ENCODE peak calls at places on chromosomes 12 and 14, in seven cellular contexts. I is adrenal gland, R is astrocyte, Y is psoas muscle, V is neural progenitor cell, C is A549, L is transverse colon. H is an unnamed sample.
A peak's percentile ranks its signal among the peaks of the same experiment; 100 is the strongest.

GRCh38 chr14:60926002-60926401 is 54.9 kb downstream of the TRMT5 start:
- DNase-seq in I (no peak), R (no peak), Y (no peak), V (no peak), C (no peak), L (no peak), H (no peak)

GRCh38 chr14:45990252-45990651 is 661.3 kb downstream of the RPL10L start:
- DNase-seq in I (no peak), R (no peak), Y (no peak), V (no peak), C (no peak), L (no peak), H (no peak)

GRCh38 chr12:121792607-121793500 is 634 bp downstream of the RHOF start:
- DNase-seq in I (peak; percentile 72), R (no peak), Y (peak; percentile 69), V (no peak), C (no peak), L (peak; percentile 61), H (peak; percentile 84)

GRCh38 chr14:99806841-99807240 is 13.6 kb downstream of the EML1 start:
- DNase-seq in I (no peak), R (no peak), Y (no peak), V (no peak), C (no peak), L (no peak), H (no peak)

GRCh38 chr14:75081835-75082234 is 12.4 kb downstream of the ZC2HC1C start:
- DNase-seq in I (no peak), R (no peak), Y (no peak), V (no peak), C (no peak), L (no peak), H (no peak)

GRCh38 chr14:64409509-64409908 is 21.4 kb downstream of the MTHFD1 start:
- DNase-seq in I (no peak), R (no peak), Y (no peak), V (no peak), C (no peak), L (no peak), H (no peak)

GRCh38 chr14:85444685-85445084 is 85.3 kb upstream of the FLRT2 start:
- DNase-seq in I (no peak), R (peak; percentile 75), Y (no peak), V (no peak), C (no peak), L (no peak), H (no peak)

GRCh38 chr12:55797068-55797467 is 20.5 kb downstream of the SARNP start:
- DNase-seq in I (peak; percentile 35), R (peak; percentile 21), Y (no peak), V (peak; percentile 78), C (peak; percentile 62), L (no peak), H (no peak)

GRCh38 chr12:40663781-40664180 is 28.5 kb upstream of the CNTN1 start:
- DNase-seq in I (no peak), R (no peak), Y (no peak), V (no peak), C (no peak), L (no peak), H (no peak)

GRCh38 chr12:55658635-55659391 is 22.1 kb downstream of the OR10P1 start:
- DNase-seq in I (peak; percentile 44), R (no peak), Y (no peak), V (no peak), C (no peak), L (no peak), H (no peak)

GRCh38 chr12:75996907-75997447 is 34.6 kb downstream of the PHLDA1 start:
- DNase-seq in I (no peak), R (peak; percentile 23), Y (no peak), V (no peak), C (no peak), L (no peak), H (no peak)

GRCh38 chr12:93827669-93828068 is 150.5 kb downstream of the CRADD start:
- DNase-seq in I (no peak), R (no peak), Y (no peak), V (no peak), C (no peak), L (no peak), H (no peak)

GRCh38 chr12:95607642-95608041 is 56.4 kb upstream of the USP44 start:
- DNase-seq in I (no peak), R (no peak), Y (no peak), V (no peak), C (no peak), L (no peak), H (no peak)

GRCh38 chr14:99188721-99189120 is 83.3 kb downstream of the BCL11B start:
- DNase-seq in I (no peak), R (no peak), Y (no peak), V (peak; percentile 55), C (no peak), L (no peak), H (no peak)

GRCh38 chr12:65859519-65859918 is 35.2 kb downstream of the HMGA2 start:
- DNase-seq in I (no peak), R (no peak), Y (no peak), V (no peak), C (no peak), L (no peak), H (no peak)

GRCh38 chr14:28656704-28657255 is 109.8 kb upstream of the FOXG1 start:
- DNase-seq in I (no peak), R (peak; percentile 67), Y (no peak), V (no peak), C (no peak), L (no peak), H (no peak)

GRCh38 chr14:60878536-60878935 is 102.3 kb downstream of the TRMT5 start:
- DNase-seq in I (no peak), R (peak; percentile 35), Y (no peak), V (no peak), C (no peak), L (no peak), H (no peak)

GRCh38 chr14:61652526-61653262 is 42.6 kb upstream of the HIF1A start:
- DNase-seq in I (no peak), R (no peak), Y (no peak), V (no peak), C (no peak), L (no peak), H (no peak)

GRCh38 chr14:50892255-50892654 is 20.4 kb downstream of the ABHD12B start:
- DNase-seq in I (no peak), R (no peak), Y (no peak), V (no peak), C (no peak), L (peak; percentile 31), H (no peak)

GRCh38 chr14:69886843-69887242 is 7.6 kb downstream of the SMOC1 start:
- DNase-seq in I (no peak), R (peak; percentile 22), Y (no peak), V (no peak), C (no peak), L (no peak), H (no peak)

GRCh38 chr12:95104919-95105452 is 31.6 kb upstream of the NR2C1 start:
- DNase-seq in I (no peak), R (no peak), Y (no peak), V (no peak), C (no peak), L (no peak), H (no peak)

GRCh38 chr12:66087365-66087943 is 43.1 kb downstream of the LLPH start:
- DNase-seq in I (peak; percentile 58), R (peak; percentile 45), Y (peak; percentile 56), V (peak; percentile 62), C (peak; percentile 45), L (peak; percentile 62), H (peak; percentile 65)

GRCh38 chr12:14111230-14111865 is 129.9 kb upstream of the GRIN2B start:
- DNase-seq in I (no peak), R (no peak), Y (no peak), V (peak; percentile 51), C (peak; percentile 8), L (no peak), H (no peak)

GRCh38 chr12:98998697-98999299 is 353.7 kb downstream of the APAF1 start:
- DNase-seq in I (no peak), R (peak; percentile 23), Y (no peak), V (peak; percentile 45), C (peak; percentile 73), L (no peak), H (no peak)

GRCh38 chr14:79745046-79745445 is 466.3 kb downstream of the DIO2 start:
- DNase-seq in I (no peak), R (no peak), Y (no peak), V (no peak), C (no peak), L (no peak), H (no peak)

DNA sequence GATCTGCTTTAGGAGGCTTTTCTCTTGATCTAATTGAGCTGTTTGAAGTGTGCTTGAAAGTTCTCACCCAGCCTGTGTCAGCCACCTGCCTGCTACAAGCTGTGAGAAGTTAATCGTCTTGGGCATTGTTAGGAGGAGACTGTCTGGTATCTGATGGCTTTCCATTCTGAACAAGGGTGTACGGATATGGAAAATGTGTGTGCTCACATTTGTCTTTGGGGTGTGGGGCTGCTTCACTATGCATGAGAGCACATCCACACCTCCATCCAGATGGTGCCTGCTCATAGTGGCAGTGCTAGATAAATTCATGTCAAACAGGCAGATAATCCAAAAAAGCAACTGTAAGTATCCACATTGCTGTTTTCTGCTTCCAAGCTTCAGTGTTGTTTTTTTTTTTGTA is 462.3 kb downstream of the DIO2 start:
- DNase-seq in I (no peak), R (no peak), Y (no peak), V (no peak), C (no peak), L (no peak), H (no peak)
- H3K4me1 ChIP-seq in I (no peaks in the 10 kb centered on the region), R (no peaks in the 10 kb centered on the region), Y (no peaks in the 10 kb centered on the region), V (peaks cover 7% of the 10 kb centered on the region), C (no peaks in the 10 kb centered on the region), L (no peaks in the 10 kb centered on the region), H (no peaks in the 10 kb centered on the region)

GRCh38 chr14:66636240-66636639 is 128.3 kb downstream of the GPHN start:
- DNase-seq in I (no peak), R (no peak), Y (no peak), V (no peak), C (no peak), L (no peak), H (no peak)
- H3K4me1 ChIP-seq in I (peaks cover 5% of the 10 kb centered on the region), R (no peaks in the 10 kb centered on the region), Y (peaks cover 1% of the 10 kb centered on the region), V (no peaks in the 10 kb centered on the region), C (peaks cover 7% of the 10 kb centered on the region), L (no peaks in the 10 kb centered on the region), H (no peaks in the 10 kb centered on the region)

GRCh38 chr12:6329693-6330045 is 12.2 kb downstream of the TNFRSF1A start:
- DNase-seq in I (no peak), R (no peak), Y (no peak), V (no peak), C (no peak), L (no peak), H (no peak)
- H3K4me1 ChIP-seq in I (peaks cover 88% of the 10 kb centered on the region), R (peaks cover 28% of the 10 kb centered on the region), Y (peaks cover 51% of the 10 kb centered on the region), V (peaks cover 7% of the 10 kb centered on the region), C (peaks cover 100% of the 10 kb centered on the region), L (peaks cover 23% of the 10 kb centered on the region), H (peaks cover 14% of the 10 kb centered on the region)

GRCh38 chr12:111439657-111440151 is 34.0 kb downstream of the SH2B3 start:
- DNase-seq in I (no peak), R (no peak), Y (no peak), V (no peak), C (no peak), L (no peak), H (no peak)

GRCh38 chr12:111436266-111436665 is 30.5 kb downstream of the SH2B3 start:
- DNase-seq in I (no peak), R (no peak), Y (no peak), V (no peak), C (no peak), L (no peak), H (no peak)

GRCh38 chr12:111438501-111438900 is 32.8 kb downstream of the SH2B3 start:
- DNase-seq in I (peak; percentile 49), R (peak; percentile 68), Y (no peak), V (peak; percentile 21), C (no peak), L (peak; percentile 63), H (no peak)

GRCh38 chr12:111436811-111437210 is 31.1 kb downstream of the SH2B3 start:
- DNase-seq in I (no peak), R (no peak), Y (no peak), V (no peak), C (no peak), L (no peak), H (no peak)

GRCh38 chr12:111437816-111438454 is 32.2 kb downstream of the SH2B3 start:
- DNase-seq in I (peak; percentile 64), R (peak; percentile 86), Y (no peak), V (no peak), C (no peak), L (peak; percentile 56), H (peak; percentile 77)
- H3K4me1 ChIP-seq in I (peaks cover 80% of the 10 kb centered on the region), R (peaks cover 61% of the 10 kb centered on the region), Y (peaks cover 45% of the 10 kb centered on the region), V (no peaks in the 10 kb centered on the region), C (peaks cover 20% of the 10 kb centered on the region), L (peaks cover 53% of the 10 kb centered on the region), H (peaks cover 23% of the 10 kb centered on the region)